ENCODE peak calls at places on chromosome 4, in seven cellular contexts. E is ovary; I is CD8-positive, alpha-beta T cell; K is colonic mucosa; G is pancreas; Y is small intestine; H is stomach. J is an unnamed sample.

GRCh38 chr4:5460106-5460801 is 248.1 kb downstream of the EVC2 start:
- DNase-seq in E (no peak), I (peak; percentile 7), K (no peak), G (no peak), Y (peak; percentile 8), H (no peak), J (peak; percentile 23)

GRCh38 chr4:140756292-140757219 is at the start of gene TBC1D9:
- DNase-seq in E (peak; percentile 83), I (no peak), K (peak; percentile 87), G (peak; percentile 86), Y (peak; percentile 91), H (peak; percentile 79), J (peak; percentile 78)

GRCh38 chr4:139988863-139989765 is 164.9 kb downstream of the MAML3 start:
- DNase-seq in E (peak; percentile 50), I (no peak), K (no peak), G (no peak), Y (peak; percentile 14), H (peak; percentile 34), J (no peak)

GRCh38 chr4:7854697-7855370 is 84.8 kb downstream of the AFAP1 start:
- DNase-seq in E (no peak), I (peak; percentile 55), K (no peak), G (no peak), Y (peak; percentile 72), H (no peak), J (no peak)

GRCh38 chr4:145808021-145808650 is 128.2 kb downstream of the C4orf51 start:
- DNase-seq in E (no peak), I (no peak), K (no peak), G (no peak), Y (peak; percentile 19), H (no peak), J (no peak)

GRCh38 chr4:7803992-7804758 is 135.5 kb downstream of the AFAP1 start:
- DNase-seq in E (peak; percentile 90), I (peak; percentile 83), K (peak; percentile 92), G (peak; percentile 61), Y (peak; percentile 77), H (peak; percentile 88), J (peak; percentile 88)

GRCh38 chr4:154024097-154024496 is 235.2 kb upstream of the SFRP2 start:
- DNase-seq in E (no peak), I (no peak), K (no peak), G (no peak), Y (no peak), H (no peak), J (no peak)

GRCh38 chr4:171130126-171130801 is 682.9 kb upstream of the GALNTL6 start:
- DNase-seq in E (no peak), I (no peak), K (no peak), G (peak; percentile 59), Y (no peak), H (no peak), J (no peak)

GRCh38 chr4:183478926-183479325 is 25.9 kb upstream of the ING2 start:
- DNase-seq in E (no peak), I (no peak), K (no peak), G (no peak), Y (no peak), H (no peak), J (no peak)

GRCh38 chr4:6343950-6344408 is 74.3 kb downstream of the WFS1 start:
- DNase-seq in E (no peak), I (no peak), K (no peak), G (peak; percentile 20), Y (peak; percentile 37), H (peak; percentile 65), J (no peak)

GRCh38 chr4:54731552-54731951 is 73.8 kb downstream of the KIT start:
- DNase-seq in E (no peak), I (no peak), K (no peak), G (no peak), Y (no peak), H (no peak), J (no peak)

GRCh38 chr4:83115000-83115399 is 471 bp upstream of the PLAC8 start:
- DNase-seq in E (no peak), I (no peak), K (no peak), G (no peak), Y (peak; percentile 51), H (no peak), J (no peak)

GRCh38 chr4:137421796-137422195 is 110.5 kb downstream of the PCDH18 start:
- DNase-seq in E (no peak), I (no peak), K (no peak), G (no peak), Y (no peak), H (no peak), J (no peak)

GRCh38 chr4:180134116-180134866 is 2108.9 kb upstream of the TENM3 start:
- DNase-seq in E (no peak), I (no peak), K (peak; percentile 33), G (peak; percentile 6), Y (peak; percentile 72), H (no peak), J (no peak)

GRCh38 chr4:110096406-110096805 is 102.0 kb downstream of the ELOVL6 start:
- DNase-seq in E (no peak), I (no peak), K (no peak), G (no peak), Y (no peak), H (no peak), J (no peak)

GRCh38 chr4:2942532-2943363 is 20.5 kb downstream of the NOP14 start:
- DNase-seq in E (peak; percentile 24), I (no peak), K (peak; percentile 73), G (no peak), Y (peak; percentile 83), H (peak; percentile 76), J (no peak)

GRCh38 chr4:19346636-19347035 is 905.1 kb upstream of the SLIT2 start:
- DNase-seq in E (no peak), I (no peak), K (no peak), G (no peak), Y (no peak), H (no peak), J (no peak)

GRCh38 chr4:152148057-152148456 is 387.2 kb upstream of the GATB start:
- DNase-seq in E (no peak), I (no peak), K (no peak), G (peak; percentile 13), Y (no peak), H (no peak), J (no peak)

GRCh38 chr4:110480031-110480549 is 4.1 kb downstream of the ENPEP start:
- DNase-seq in E (no peak), I (no peak), K (no peak), G (no peak), Y (peak; percentile 48), H (no peak), J (no peak)

GRCh38 chr4:86730310-86730709 is 118.9 kb downstream of the SLC10A6 start:
- DNase-seq in E (no peak), I (no peak), K (no peak), G (no peak), Y (no peak), H (no peak), J (no peak)

GRCh38 chr4:158949094-158949493 is 153.8 kb upstream of the RAPGEF2 start:
- DNase-seq in E (no peak), I (no peak), K (no peak), G (no peak), Y (peak; percentile 84), H (no peak), J (no peak)

GRCh38 chr4:121728798-121729226 is 32.0 kb upstream of the ANXA5 start:
- DNase-seq in E (no peak), I (no peak), K (no peak), G (no peak), Y (no peak), H (no peak), J (no peak)

GRCh38 chr4:4413373-4413725 is 26.4 kb downstream of the NSG1 start:
- DNase-seq in E (no peak), I (no peak), K (no peak), G (no peak), Y (no peak), H (no peak), J (no peak)

GRCh38 chr4:73501664-73502265 is 20.2 kb downstream of the AFM start:
- DNase-seq in E (no peak), I (no peak), K (no peak), G (no peak), Y (no peak), H (no peak), J (no peak)

GRCh38 chr4:177489847-177490246 is 47.6 kb upstream of the AGA start:
- DNase-seq in E (no peak), I (no peak), K (no peak), G (no peak), Y (no peak), H (no peak), J (no peak)

DNA sequence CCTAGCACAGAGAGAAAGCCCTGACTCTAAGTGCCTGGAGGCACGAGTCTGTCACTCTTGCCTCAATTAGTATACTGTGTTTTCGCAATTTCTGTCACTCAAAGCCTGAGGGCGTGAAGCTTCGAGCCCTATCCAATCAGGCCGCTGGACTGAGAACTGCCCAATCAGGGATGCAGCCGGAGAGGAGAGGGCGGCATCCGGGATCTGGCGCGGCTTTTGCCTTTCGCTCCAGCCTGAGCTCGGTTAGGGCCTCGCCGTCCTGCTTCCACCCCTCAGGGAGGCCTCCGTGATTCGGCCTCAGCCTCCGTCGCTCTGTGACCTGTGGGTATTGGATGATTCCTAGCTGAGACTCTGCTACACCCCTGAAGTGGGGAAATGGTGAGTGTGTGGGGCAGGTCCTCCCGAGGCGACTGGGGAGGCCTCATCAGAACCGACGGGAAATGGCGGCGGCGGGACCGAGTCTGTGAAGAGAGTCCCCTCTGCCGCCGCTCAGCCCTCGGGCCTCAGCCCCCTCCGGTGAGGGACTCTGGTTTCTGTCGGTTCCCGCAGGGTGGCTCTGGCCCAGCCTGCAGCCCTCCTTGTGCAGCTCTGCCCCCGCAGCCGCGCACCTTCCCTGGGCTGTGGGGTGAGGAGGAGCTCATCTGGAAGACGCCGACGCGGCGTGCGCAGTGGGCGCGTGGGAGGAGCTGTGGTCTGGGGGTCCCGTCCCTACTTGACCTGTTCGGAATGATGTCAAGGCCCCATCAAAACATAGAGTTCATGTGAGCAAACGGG is 48.5 kb downstream of the ZNF141 start:
- DNase-seq in E (no peak), I (no peak), K (no peak), G (no peak), Y (no peak), H (no peak), J (no peak)
- H3K4me3 ChIP-seq in E (no peak overlapping the region), I (peak overlapping the region; percentile 16), K (no peak overlapping the region), G (no peak overlapping the region), Y (no peak overlapping the region), H (no peak overlapping the region), J (no peak overlapping the region)

GRCh38 chr4:99677161-99677560 is 19.5 kb upstream of the C4orf54 start:
- DNase-seq in E (no peak), I (no peak), K (no peak), G (no peak), Y (no peak), H (no peak), J (no peak)
- H3K27ac ChIP-seq in E (peak overlapping the region; percentile 67), I (no peak overlapping the region), K (no peak overlapping the region), G (no peak overlapping the region), Y (no peak overlapping the region), H (no peak overlapping the region), J (no peak overlapping the region)

DNA sequence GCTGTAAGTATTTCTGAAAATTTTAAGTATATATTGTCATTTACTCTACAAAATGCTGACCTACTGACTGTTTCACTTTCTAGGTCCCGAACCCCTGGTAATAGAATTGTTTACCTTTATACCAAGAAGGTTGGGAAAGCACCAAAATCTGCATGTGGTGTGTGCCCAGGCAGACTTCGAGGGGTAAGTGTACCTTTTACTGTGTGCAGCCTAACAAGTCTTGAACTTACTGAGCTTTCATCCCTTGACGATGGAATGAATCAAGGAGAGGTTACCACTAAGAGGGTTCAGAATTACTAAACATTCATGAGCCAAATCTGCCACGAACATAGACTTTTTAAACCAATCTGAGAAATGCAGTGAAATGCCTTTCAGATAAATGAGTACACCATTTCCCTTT is 1.6 kb downstream of the RPL34 start:
- DNase-seq in E (no peak), I (no peak), K (no peak), G (no peak), Y (no peak), H (no peak), J (no peak)
- H3K4me1 ChIP-seq in E (peaks cover 3% of the 10 kb centered on the region), I (peaks cover 50% of the 10 kb centered on the region), K (peaks cover 6% of the 10 kb centered on the region), G (peaks cover 29% of the 10 kb centered on the region), Y (no peaks in the 10 kb centered on the region), H (peaks cover 36% of the 10 kb centered on the region), J (peaks cover 60% of the 10 kb centered on the region)

GRCh38 chr4:41686893-41687292 is 61.6 kb downstream of the PHOX2B start:
- DNase-seq in E (no peak), I (no peak), K (no peak), G (no peak), Y (no peak), H (no peak), J (no peak)
- H3K4me3 ChIP-seq in E (no peak overlapping the region), I (no peak overlapping the region), K (no peak overlapping the region), G (no peak overlapping the region), Y (no peak overlapping the region), H (no peak overlapping the region), J (no peak overlapping the region)

J was measured in left ventricle myocardium inferior.